ENCODE peak calls at places on chromosomes 1 and 21, in four cellular contexts. T is hippocampal formation, D is HTR-8/SVneo, E is skeletal muscle cell. K is an unnamed sample.

GRCh38 chr1:247112479-247112781 is 8.3 kb upstream of the ZNF669 start:
- DNase-seq in D (no peak), E (no peak), T (no peak), K (no peak)

GRCh38 chr1:181936269-181936668 is 125.2 kb downstream of the ZNF648 start:
- DNase-seq in D (no peak), E (no peak), T (no peak), K (no peak)

GRCh38 chr21:36164427-36164784 is 7.8 kb downstream of the DOP1B start:
- DNase-seq in D (no peak), E (no peak), T (no peak), K (no peak)

GRCh38 chr1:119363162-119363561 is 5.4 kb upstream of the HAO2 start:
- DNase-seq in T (no peak), E (no peak), D (no peak), K (no peak)

GRCh38 chr1:182600745-182601415 is 3.3 kb downstream of the RGS16 start:
- DNase-seq in D (no peak), T (no peak), E (no peak), K (no peak)

GRCh38 chr1:202268032-202268431 is 73.7 kb downstream of the UBE2T start:
- DNase-seq in E (no peak), T (no peak), D (no peak), K (no peak)

GRCh38 chr21:45420061-45420521 is 15.1 kb downstream of the COL18A1 start:
- DNase-seq in D (no peak), T (peak; percentile 30), E (no peak), K (no peak)

GRCh38 chr1:5620997-5621396 is 371.2 kb downstream of the NPHP4 start:
- DNase-seq in E (no peak), T (peak; percentile 4), D (peak; percentile 24), K (no peak)

GRCh38 chr1:921011-921837 is 2.5 kb upstream of the SAMD11 start:
- DNase-seq in T (peak; percentile 29), E (no peak), D (peak; percentile 77), K (no peak)

GRCh38 chr1:59972216-59972924 is 45.8 kb upstream of the CYP2J2 start:
- DNase-seq in T (no peak), E (no peak), D (no peak), K (no peak)

K was measured in GM04504.